ENCODE peak calls at places on chromosomes 11 and 22, in four cellular contexts. Z is trophoblast cell, E is hepatocyte, T is PC-3. O is an unnamed sample.
A peak's percentile ranks its signal among the peaks of the same experiment; 100 is the strongest.

GRCh38 chr22:50725597-50725996 is 12.4 kb upstream of the ACR start:
- DNase-seq in Z (no peak), E (no peak), T (no peak), O (no peak)

GRCh38 chr22:50309601-50309991 is 2.1 kb upstream of the PLXNB2 start:
- DNase-seq in Z (no peak), E (no peak), T (no peak), O (no peak)

GRCh38 chr11:71191201-71191600 is 61.2 kb downstream of the SHANK2 start:
- DNase-seq in Z (no peak), E (no peak), T (no peak), O (no peak)

GRCh38 chr22:40030757-40031092 is 36.0 kb downstream of the FAM83F start:
- DNase-seq in Z (no peak), E (no peak), T (no peak), O (no peak)

GRCh38 chr22:49569286-49570031 is 258.2 kb downstream of the BRD1 start:
- DNase-seq in Z (no peak), E (no peak), T (no peak), O (no peak)

GRCh38 chr11:65854161-65854592 is 3.8 kb downstream of the CFL1 start:
- DNase-seq in Z (no peak), E (peak; percentile 79), T (no peak), O (no peak)

GRCh38 chr11:1118755-1119275 is 38.9 kb upstream of the MUC5AC start:
- DNase-seq in Z (no peak), E (no peak), T (no peak), O (no peak)

GRCh38 chr11:114321621-114322257 is 25.5 kb downstream of the NNMT start:
- DNase-seq in Z (no peak), E (no peak), T (peak; percentile 80), O (peak; percentile 91)

GRCh38 chr11:67606150-67606476 is 623 bp upstream of the NDUFV1 start:
- DNase-seq in Z (no peak), E (peak; percentile 46), T (no peak), O (peak; percentile 41)

GRCh38 chr22:50563410-50564160 is 866 bp upstream of the SYCE3 start:
- DNase-seq in Z (peak; percentile 4), E (no peak), T (no peak), O (no peak)

GRCh38 chr11:103906291-103906850 is 130.1 kb upstream of the DDI1 start:
- DNase-seq in Z (no peak), E (no peak), T (no peak), O (no peak)

GRCh38 chr22:50044485-50045143 is 13.5 kb downstream of the TTLL8 start:
- DNase-seq in Z (no peak), E (no peak), T (no peak), O (no peak)

GRCh38 chr11:114168691-114169090 is 109.2 kb downstream of the ZBTB16 start:
- DNase-seq in Z (no peak), E (no peak), T (no peak), O (no peak)

GRCh38 chr11:105100206-105100605 is 39.4 kb downstream of the CARD18 start:
- DNase-seq in Z (peak; percentile 84), E (no peak), T (peak; percentile 80), O (no peak)

GRCh38 chr11:69644962-69645675 is 4.2 kb downstream of the CCND1 start:
- DNase-seq in Z (no peak), E (no peak), T (peak; percentile 16), O (no peak)

GRCh38 chr22:31496007-31496734 is at the start of gene SFI1:
- DNase-seq in Z (peak; percentile 83), E (peak; percentile 94), T (peak; percentile 81), O (peak; percentile 87)

GRCh38 chr22:39731881-39732555 is 161.5 kb downstream of the CACNA1I start:
- DNase-seq in Z (no peak), E (no peak), T (no peak), O (no peak)

GRCh38 chr22:29695129-29695926 is 24.5 kb upstream of the CABP7 start:
- DNase-seq in Z (no peak), E (no peak), T (no peak), O (no peak)

GRCh38 chr11:19244084-19244483 is 3.3 kb upstream of the E2F8 start:
- DNase-seq in Z (peak; percentile 96), E (peak; percentile 37), T (peak; percentile 86), O (no peak)

GRCh38 chr11:109971184-109971523 is 122.0 kb upstream of the ZC3H12C start:
- DNase-seq in Z (no peak), E (no peak), T (peak; percentile 68), O (peak; percentile 84)

GRCh38 chr11:117457031-117457785 is 129.6 kb downstream of the CEP164 start:
- DNase-seq in Z (no peak), E (no peak), T (no peak), O (no peak)

DNA sequence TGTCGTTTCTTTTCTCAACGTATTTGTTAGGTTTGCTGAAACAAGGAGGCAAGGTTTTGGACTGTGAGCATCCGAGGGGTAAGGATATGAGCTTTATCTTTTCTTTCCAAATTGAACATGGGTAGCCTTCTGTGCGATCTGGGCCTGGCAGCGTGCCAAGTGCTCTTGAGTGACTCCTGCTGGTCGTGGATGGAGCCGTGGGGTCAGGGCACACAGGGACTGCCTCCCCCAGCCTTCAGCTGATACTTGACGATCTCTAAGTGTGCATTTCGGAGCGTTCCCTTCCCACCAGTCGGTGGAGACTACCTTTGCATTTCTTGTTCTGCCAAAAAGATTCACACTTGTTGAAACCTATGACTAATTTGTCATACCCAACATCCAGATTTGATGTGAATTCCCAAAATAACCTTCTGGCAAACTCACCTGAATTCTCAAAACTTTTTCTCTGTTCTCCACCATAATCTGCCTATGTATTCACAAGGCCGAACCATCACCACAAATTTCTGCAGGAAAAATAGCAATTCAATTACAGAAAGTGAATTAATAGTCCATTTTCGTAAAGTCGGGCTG is 40.2 kb upstream of the CLMP start:
- DNase-seq in Z (peak; percentile 46), E (no peak), T (peak; percentile 50), O (no peak)
- H2AFZ ChIP-seq in Z (no peak overlapping the region), E (no peak overlapping the region), T (no peak overlapping the region), O (no peak overlapping the region)

GRCh38 chr22:20020533-20021195 is at the start of gene TANGO2:
- DNase-seq in Z (peak; percentile 97), E (peak; percentile 97), T (peak; percentile 91), O (peak; percentile 86)

GRCh38 chr22:20018001-20018400 is 1.4 kb upstream of the ARVCF start:
- DNase-seq in Z (no peak), E (no peak), T (no peak), O (no peak)

GRCh38 chr22:20021196-20022181 is 579 bp downstream of the TANGO2 start:
- DNase-seq in Z (peak; percentile 78), E (peak; percentile 35), T (peak; percentile 46), O (peak; percentile 54)

GRCh38 chr22:20017622-20017958 is 967 bp upstream of the ARVCF start:
- DNase-seq in Z (no peak), E (no peak), T (no peak), O (no peak)

GRCh38 chr22:20019661-20020532 is 1.0 kb upstream of the TANGO2 start:
- DNase-seq in Z (no peak), E (no peak), T (no peak), O (no peak)
- H2AFZ ChIP-seq in Z (peak overlapping the region; percentile 69), E (peak overlapping the region; percentile 98), T (peak overlapping the region; percentile 72), O (peak overlapping the region; percentile 98)

GRCh38 chr11:2303627-2304155 is 1.9 kb downstream of the TSPAN32 start:
- DNase-seq in Z (no peak), E (peak; percentile 71), T (no peak), O (no peak)
- H2AFZ ChIP-seq in Z (no peak overlapping the region), E (no peak overlapping the region), T (no peak overlapping the region), O (peak overlapping the region; percentile 43)

GRCh38 chr11:123137496-123138270 is 57.4 kb downstream of the CLMP start:
- DNase-seq in Z (peak; percentile 43), E (peak; percentile 66), T (no peak), O (peak; percentile 75)
- H2AFZ ChIP-seq in Z (peak overlapping the region; percentile 59), E (peak overlapping the region; percentile 9), T (no peak overlapping the region), O (peak overlapping the region; percentile 82)

GRCh38 chr11:61336171-61336935 is 3.3 kb downstream of the TKFC start:
- DNase-seq in Z (peak; percentile 93), E (peak; percentile 91), T (peak; percentile 93), O (peak; percentile 70)

GRCh38 chr11:61334434-61335354 is 1.7 kb downstream of the TKFC start:
- DNase-seq in Z (peak; percentile 53), E (peak; percentile 56), T (peak; percentile 60), O (peak; percentile 57)

GRCh38 chr11:61332823-61333637 is at the start of the genes DDB1 and TKFC:
- DNase-seq in Z (peak; percentile 99), E (peak; percentile 98), T (peak; percentile 97), O (peak; percentile 87)

GRCh38 chr11:61333638-61334433 is 808 bp downstream of the TKFC start:
- DNase-seq in Z (no peak), E (no peak), T (no peak), O (no peak)

DNA sequence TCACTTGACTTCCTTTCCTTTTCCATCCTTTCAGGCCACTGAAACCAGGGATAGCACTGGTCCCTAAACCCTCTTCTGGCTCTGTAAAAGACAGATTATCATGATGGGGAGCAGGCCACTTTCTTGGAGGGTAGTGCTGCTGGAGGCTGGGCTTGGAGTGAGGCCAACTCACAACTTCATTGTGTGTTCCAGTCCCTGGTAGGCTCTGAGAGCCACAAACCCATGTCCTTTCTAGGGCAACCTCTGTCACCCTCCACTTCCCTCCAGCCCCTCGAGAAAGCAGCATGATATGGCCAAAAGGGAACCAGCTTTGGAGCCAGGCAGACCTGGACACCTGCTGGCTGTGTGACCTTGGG is 2.3 kb downstream of the TKFC start:
- DNase-seq in Z (no peak), E (no peak), T (no peak), O (no peak)
- H2AFZ ChIP-seq in Z (no peak overlapping the region), E (no peak overlapping the region), T (no peak overlapping the region), O (peak overlapping the region; percentile 65)

GRCh38 chr22:44024288-44024908 is at the start of gene PARVB:
- DNase-seq in Z (peak; percentile 33), E (peak; percentile 51), T (peak; percentile 6), O (no peak)
- H2AFZ ChIP-seq in Z (peak within 1 kb of the TSS; percentile 66), E (peak within 1 kb of the TSS; percentile 98), T (peak within 1 kb of the TSS; percentile 76), O (peak within 1 kb of the TSS; percentile 96)

GRCh38 chr11:132402056-132402684 is 1031.8 kb downstream of the NTM start:
- DNase-seq in Z (no peak), E (peak; percentile 65), T (peak; percentile 22), O (peak; percentile 51)

GRCh38 chr11:132395434-132395833 is 1025.0 kb downstream of the NTM start:
- DNase-seq in Z (no peak), E (no peak), T (no peak), O (no peak)

GRCh38 chr11:132396318-132396717 is 1025.9 kb downstream of the NTM start:
- DNase-seq in Z (no peak), E (no peak), T (no peak), O (no peak)
- H2AFZ ChIP-seq in Z (no peak overlapping the region), E (no peak overlapping the region), T (no peak overlapping the region), O (no peak overlapping the region)

O was measured in IMR-90.